ENCODE peak calls at places on chromosomes 5 and 9, in eight cellular contexts. V is ELR; H is astrocyte; G is kidney glomerular epithelial cell; B is posterior cingulate gyrus; U is HCEC 1CT; N is activated effector memory CD4-positive, alpha-beta T cell treated with anti-CD3 and anti-CD28 coated beads, Interleukin-2, amount 50 U/mL, for 16 hours; A is memory B cell. M is an unnamed sample.

GRCh38 chr9:35844628-35845301 is 15.7 kb downstream of the TMEM8B start:
- DNase-seq in V (peak; percentile 98), H (peak; percentile 85), G (peak; percentile 29), B (no peak), U (peak; percentile 86), N (no peak), A (no peak), M (peak; percentile 94)

GRCh38 chr9:70465904-70466303 is 51.4 kb upstream of the KLF9 start:
- DNase-seq in V (no peak), H (no peak), G (no peak), B (no peak), U (no peak), N (no peak), A (no peak), M (no peak)

GRCh38 chr9:81665514-81665838 is 23.9 kb downstream of the TLE1 start:
- DNase-seq in V (no peak), H (no peak), G (no peak), B (no peak), U (no peak), N (no peak), A (no peak), M (peak; percentile 18)

GRCh38 chr9:23041466-23041865 is 594.8 kb downstream of the DMRTA1 start:
- DNase-seq in V (no peak), H (no peak), G (no peak), B (no peak), U (no peak), N (no peak), A (no peak), M (no peak)

GRCh38 chr5:142841511-142842255 is 71.5 kb downstream of the ARHGAP26 start:
- DNase-seq in V (no peak), H (peak; percentile 53), G (no peak), B (no peak), U (no peak), N (no peak), A (no peak), M (peak; percentile 83)

GRCh38 chr9:111810908-111811307 is 16.2 kb upstream of the SHOC1 start:
- DNase-seq in V (no peak), H (no peak), G (no peak), B (no peak), U (no peak), N (no peak), A (no peak), M (no peak)

GRCh38 chr9:26656003-26656940 is 236.3 kb downstream of the CAAP1 start:
- DNase-seq in V (peak; percentile 16), H (no peak), G (peak; percentile 32), B (peak; percentile 81), U (peak; percentile 2), N (no peak), A (no peak), M (peak; percentile 14)

GRCh38 chr5:6728011-6728794 is 15.0 kb downstream of the TENT4A start:
- DNase-seq in V (no peak), H (no peak), G (no peak), B (peak; percentile 66), U (no peak), N (no peak), A (no peak), M (no peak)

GRCh38 chr5:179858241-179858585 is 404 bp downstream of the MRNIP start:
- DNase-seq in V (peak; percentile 53), H (peak; percentile 9), G (peak; percentile 56), B (no peak), U (no peak), N (peak; percentile 83), A (no peak), M (no peak)

GRCh38 chr9:111891910-111892499 is 4.6 kb upstream of the UGCG start:
- DNase-seq in V (peak; percentile 64), H (no peak), G (no peak), B (no peak), U (no peak), N (no peak), A (peak; percentile 31), M (no peak)

GRCh38 chr9:77013932-77014596 is 5.4 kb upstream of the FOXB2 start:
- DNase-seq in V (no peak), H (no peak), G (no peak), B (no peak), U (no peak), N (no peak), A (no peak), M (no peak)

GRCh38 chr5:113085084-113085414 is 108.5 kb downstream of the DCP2 start:
- DNase-seq in V (no peak), H (no peak), G (no peak), B (no peak), U (no peak), N (no peak), A (no peak), M (no peak)

GRCh38 chr5:1295650-1296037 is 776 bp upstream of the TERT start:
- DNase-seq in V (no peak), H (no peak), G (no peak), B (peak; percentile 69), U (no peak), N (no peak), A (no peak), M (no peak)

GRCh38 chr5:127430627-127431026 is 86.8 kb upstream of the PRRC1 start:
- DNase-seq in V (no peak), H (no peak), G (no peak), B (no peak), U (no peak), N (no peak), A (no peak), M (no peak)

GRCh38 chr9:131078427-131079366 is 17.6 kb upstream of the AIF1L start:
- DNase-seq in V (no peak), H (no peak), G (no peak), B (no peak), U (no peak), N (no peak), A (no peak), M (no peak)

GRCh38 chr5:157924931-157925729 is 66.2 kb upstream of the CLINT1 start:
- DNase-seq in V (peak; percentile 10), H (no peak), G (no peak), B (no peak), U (no peak), N (no peak), A (no peak), M (peak; percentile 21)

GRCh38 chr5:147887925-147888324 is 9.4 kb downstream of the SCGB3A2 start:
- DNase-seq in V (peak; percentile 36), H (peak; percentile 36), G (peak; percentile 10), B (no peak), U (no peak), N (no peak), A (no peak), M (no peak)

GRCh38 chr9:111036946-111037743 is 1.1 kb downstream of the LPAR1 start:
- DNase-seq in V (peak; percentile 65), H (peak; percentile 33), G (peak; percentile 37), B (no peak), U (peak; percentile 34), N (no peak), A (no peak), M (peak; percentile 53)

GRCh38 chr5:166834246-166834645 is 1457.2 kb upstream of the WWC1 start:
- DNase-seq in V (no peak), H (no peak), G (no peak), B (no peak), U (no peak), N (no peak), A (no peak), M (no peak)

GRCh38 chr9:93081931-93082330 is 14.1 kb upstream of the CARD19 start:
- DNase-seq in V (peak; percentile 57), H (peak; percentile 93), G (no peak), B (no peak), U (peak; percentile 45), N (peak; percentile 14), A (no peak), M (peak; percentile 29)

GRCh38 chr5:56305551-56305950 is 72.4 kb upstream of the ANKRD55 start:
- DNase-seq in V (no peak), H (no peak), G (no peak), B (no peak), U (no peak), N (no peak), A (no peak), M (no peak)

GRCh38 chr9:129225815-129226214 is 47.8 kb upstream of the IER5L start:
- DNase-seq in V (peak; percentile 78), H (peak; percentile 91), G (no peak), B (peak; percentile 88), U (peak; percentile 13), N (peak; percentile 75), A (no peak), M (peak; percentile 86)